ENCODE peak calls at places on chromosome 16, in ten cellular contexts. J is tibial nerve; S is CD4-positive, alpha-beta T cell; T is K562; E is mesothelial cell of epicardium; M is lung; Q is Peyer's patch; P is uterus; X is B cell; L is transverse colon. G is an unnamed sample.
A peak's percentile ranks its signal among the peaks of the same experiment; 100 is the strongest.

GRCh38 chr16:87824016-87824990 is 45.0 kb downstream of the SLC7A5 start:
- DNase-seq in J (no peak), S (no peak), T (no peak), E (no peak), M (no peak), Q (no peak), P (no peak), X (no peak), L (no peak), G (no peak)

GRCh38 chr16:72963921-72964320 is 84.0 kb downstream of the ZFHX3 start:
- DNase-seq in J (no peak), S (no peak), T (no peak), E (no peak), M (no peak), Q (no peak), P (no peak), X (no peak), L (no peak), G (no peak)

GRCh38 chr16:9542165-9542755 is 450.8 kb downstream of the HAPSTR1 start:
- DNase-seq in J (no peak), S (no peak), T (no peak), E (no peak), M (no peak), Q (no peak), P (no peak), X (no peak), L (no peak), G (no peak)

GRCh38 chr16:73504591-73504990 is 456.7 kb upstream of the ZFHX3 start:
- DNase-seq in J (no peak), S (no peak), T (no peak), E (no peak), M (no peak), Q (no peak), P (no peak), X (no peak), L (no peak), G (no peak)

GRCh38 chr16:55465077-55465896 is 13.7 kb upstream of the MMP2 start:
- DNase-seq in J (peak; percentile 98), S (peak; percentile 78), T (peak; percentile 81), E (peak; percentile 81), M (peak; percentile 88), Q (peak; percentile 94), P (peak; percentile 90), X (peak; percentile 78), L (peak; percentile 91), G (peak; percentile 79)

GRCh38 chr16:87725596-87726235 is 40.1 kb downstream of the KLHDC4 start:
- DNase-seq in J (no peak), S (no peak), T (no peak), E (no peak), M (peak; percentile 57), Q (no peak), P (no peak), X (no peak), L (no peak), G (peak; percentile 25)

GRCh38 chr16:66996324-66996982 is 8.1 kb downstream of the CES4A start:
- DNase-seq in J (peak; percentile 90), S (no peak), T (no peak), E (no peak), M (peak; percentile 75), Q (peak; percentile 63), P (peak; percentile 54), X (peak; percentile 5), L (no peak), G (no peak)

GRCh38 chr16:84737658-84738057 is 37.9 kb downstream of the USP10 start:
- DNase-seq in J (no peak), S (no peak), T (no peak), E (no peak), M (peak; percentile 58), Q (peak; percentile 80), P (no peak), X (no peak), L (peak; percentile 82), G (no peak)

GRCh38 chr16:1812732-1813163 is 13.9 kb downstream of the HAGH start:
- DNase-seq in J (no peak), S (peak; percentile 52), T (peak; percentile 79), E (no peak), M (peak; percentile 78), Q (peak; percentile 80), P (peak; percentile 41), X (no peak), L (peak; percentile 68), G (no peak)
- TF ChIP-seq CTCF in J (peak; percentile 27), S (peak; percentile 58), T (peak; percentile 91), E (no peak), M (peak; percentile 30), Q (no peak), P (peak; percentile 39), X (no peak), L (peak; percentile 46), G (no peak)

GRCh38 chr16:720507-720989 is 398 bp upstream of the ANTKMT start:
- DNase-seq in J (no peak), S (no peak), T (peak; percentile 84), E (no peak), M (no peak), Q (peak; percentile 66), P (peak; percentile 58), X (peak; percentile 72), L (peak; percentile 46), G (no peak)
- TF ChIP-seq CTCF in J (peak; percentile 5), S (no peak), T (peak; percentile 40), E (no peak), M (no peak), Q (no peak), P (no peak), X (no peak), L (no peak), G (no peak)

GRCh38 chr16:10614685-10615084 is 34.3 kb upstream of the EMP2 start:
- DNase-seq in J (no peak), S (no peak), T (no peak), E (no peak), M (no peak), Q (no peak), P (no peak), X (no peak), L (no peak), G (no peak)

GRCh38 chr16:10616395-10616743 is 36.0 kb upstream of the EMP2 start:
- DNase-seq in J (no peak), S (no peak), T (no peak), E (no peak), M (no peak), Q (no peak), P (no peak), X (no peak), L (no peak), G (no peak)

GRCh38 chr16:10617662-10618420 is 37.4 kb upstream of the EMP2 start:
- DNase-seq in J (no peak), S (no peak), T (no peak), E (no peak), M (no peak), Q (no peak), P (no peak), X (no peak), L (no peak), G (no peak)

GRCh38 chr16:10618710-10619209 is 38.4 kb upstream of the EMP2 start:
- DNase-seq in J (no peak), S (no peak), T (no peak), E (no peak), M (no peak), Q (no peak), P (no peak), X (no peak), L (no peak), G (no peak)

DNA sequence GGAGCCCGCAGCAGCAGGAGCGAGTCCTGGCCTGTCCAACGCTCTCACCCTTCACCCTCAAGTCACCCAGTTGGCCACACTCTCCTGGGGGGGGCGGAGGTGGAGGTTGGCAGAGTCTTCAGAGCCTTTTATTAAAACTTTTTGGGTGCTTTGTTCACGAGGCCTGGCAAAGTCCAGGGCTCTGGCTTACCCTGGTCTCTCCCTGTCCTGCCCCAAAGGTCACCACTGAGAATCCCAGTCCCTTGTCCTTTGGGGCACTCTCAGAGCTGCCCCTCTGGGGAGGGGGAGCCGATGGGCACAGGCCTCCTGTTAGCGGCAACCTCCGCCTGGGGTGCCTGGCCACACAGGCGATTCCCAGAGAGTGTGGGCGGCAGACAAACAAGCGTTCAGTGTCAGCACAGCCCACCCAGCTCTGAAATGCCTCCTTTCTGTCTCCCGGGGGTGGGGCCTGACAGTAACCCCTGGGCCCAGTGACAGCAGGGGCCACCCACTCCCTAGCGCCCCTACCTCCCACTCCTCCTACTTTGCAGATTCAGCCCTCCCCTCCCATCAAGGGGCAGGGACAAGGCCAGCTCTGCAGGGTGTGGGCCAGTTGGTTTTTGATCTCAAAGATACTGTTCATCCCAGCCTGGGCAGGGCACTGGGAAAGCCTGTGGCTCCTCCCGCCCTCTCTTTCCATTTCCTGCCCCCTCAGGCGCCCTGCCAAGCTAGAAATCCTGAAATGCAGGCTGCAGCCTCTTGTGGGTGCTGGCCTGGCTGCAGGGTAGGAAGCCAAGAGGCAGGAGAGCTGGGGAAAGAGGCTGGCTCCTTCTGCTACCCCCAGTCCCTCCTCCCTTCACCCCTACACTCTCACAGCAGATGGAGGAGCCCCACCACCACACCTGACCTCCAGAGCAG is 36.6 kb upstream of the EMP2 start:
- DNase-seq in J (peak; percentile 27), S (no peak), T (no peak), E (no peak), M (peak; percentile 87), Q (peak; percentile 70), P (peak; percentile 36), X (no peak), L (peak; percentile 82), G (no peak)
- TF ChIP-seq CTCF in J (peak; percentile 33), S (no peak), T (no peak), E (no peak), M (no peak), Q (no peak), P (no peak), X (no peak), L (peak; percentile 6), G (no peak)

GRCh38 chr16:50450957-50451356 is 82.2 kb upstream of the BRD7 start:
- DNase-seq in J (no peak), S (no peak), T (no peak), E (no peak), M (no peak), Q (no peak), P (no peak), X (no peak), L (no peak), G (no peak)

GRCh38 chr16:50446861-50447260 is 78.1 kb upstream of the BRD7 start:
- DNase-seq in J (no peak), S (no peak), T (no peak), E (no peak), M (no peak), Q (peak; percentile 26), P (no peak), X (no peak), L (no peak), G (no peak)

GRCh38 chr16:50448981-50449380 is 80.2 kb upstream of the BRD7 start:
- DNase-seq in J (no peak), S (no peak), T (no peak), E (no peak), M (no peak), Q (peak; percentile 15), P (no peak), X (no peak), L (no peak), G (no peak)

GRCh38 chr16:50449800-50450199 is 81.0 kb upstream of the BRD7 start:
- DNase-seq in J (no peak), S (no peak), T (no peak), E (no peak), M (no peak), Q (peak; percentile 24), P (no peak), X (no peak), L (no peak), G (no peak)

DNA sequence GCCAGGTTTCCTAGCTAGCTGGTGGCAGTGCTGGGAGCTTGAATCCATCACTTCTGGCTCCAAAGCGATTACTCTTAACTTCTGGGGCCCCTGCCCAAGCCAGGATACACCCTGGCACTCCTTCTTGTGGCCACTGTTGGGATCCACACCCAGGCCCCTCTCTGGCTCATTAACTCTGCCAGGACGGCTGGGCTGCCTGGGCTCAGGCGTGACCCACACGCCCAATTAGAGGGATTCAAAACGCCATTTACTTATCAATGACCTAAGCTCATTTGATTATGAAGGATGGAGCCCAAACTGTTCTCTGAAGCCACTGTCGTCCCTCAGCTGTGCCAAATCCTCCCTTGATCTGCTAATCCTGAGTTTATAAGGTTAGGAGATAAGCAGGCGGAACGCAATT is 79.7 kb upstream of the BRD7 start:
- DNase-seq in J (no peak), S (no peak), T (no peak), E (no peak), M (no peak), Q (peak; percentile 17), P (no peak), X (no peak), L (no peak), G (no peak)
- TF ChIP-seq CTCF in J (no peak), S (no peak), T (peak; percentile 26), E (no peak), M (no peak), Q (no peak), P (no peak), X (no peak), L (no peak), G (no peak)

G was measured in natural killer cell.